ENCODE peak calls at places on chromosomes 12 and 14, in five cellular contexts. One of them, this sample, is unnamed.

GRCh38 chr12:92743026-92743425 is 40.2 kb downstream of the PLEKHG7 start:
- DNase-seq in NCI-H2107: no peak
- DNase-seq in A673: no peak
- DNase-seq in erythroblast: no peak
- DNase-seq in PC-3: no peak
- DNase-seq in this sample: peak; percentile 38

GRCh38 chr14:72615511-72616121 is 278.3 kb downstream of the DPF3 start:
- DNase-seq in NCI-H2107: no peak
- DNase-seq in A673: peak; percentile 29
- DNase-seq in erythroblast: no peak
- DNase-seq in PC-3: peak; percentile 79
- DNase-seq in this sample: no peak

GRCh38 chr14:95345032-95345431 is 25.3 kb upstream of the CLMN start:
- DNase-seq in NCI-H2107: no peak
- DNase-seq in A673: no peak
- DNase-seq in erythroblast: no peak
- DNase-seq in PC-3: no peak
- DNase-seq in this sample: no peak

GRCh38 chr14:99430491-99430890 is 50.2 kb downstream of the SETD3 start:
- DNase-seq in NCI-H2107: no peak
- DNase-seq in A673: no peak
- DNase-seq in erythroblast: no peak
- DNase-seq in PC-3: peak; percentile 10
- DNase-seq in this sample: no peak

GRCh38 chr12:117100851-117101673 is 1.8 kb upstream of the TESC start:
- DNase-seq in NCI-H2107: no peak
- DNase-seq in A673: no peak
- DNase-seq in erythroblast: no peak
- DNase-seq in PC-3: no peak
- DNase-seq in this sample: no peak

GRCh38 chr14:96940009-96940408 is 142.8 kb downstream of the VRK1 start:
- DNase-seq in NCI-H2107: no peak
- DNase-seq in A673: peak; percentile 14
- DNase-seq in erythroblast: no peak
- DNase-seq in PC-3: peak; percentile 30
- DNase-seq in this sample: no peak

GRCh38 chr12:45191239-45191638 is 24.7 kb upstream of the ANO6 start:
- DNase-seq in NCI-H2107: no peak
- DNase-seq in A673: peak; percentile 48
- DNase-seq in erythroblast: no peak
- DNase-seq in PC-3: peak; percentile 26
- DNase-seq in this sample: no peak

GRCh38 chr14:74491952-74492351 is 1.2 kb downstream of the NPC2 start:
- DNase-seq in NCI-H2107: no peak
- DNase-seq in A673: peak; percentile 24
- DNase-seq in erythroblast: peak; percentile 56
- DNase-seq in PC-3: peak; percentile 60
- DNase-seq in this sample: no peak

GRCh38 chr12:26138860-26139259 is 14.0 kb upstream of the BHLHE41 start:
- DNase-seq in NCI-H2107: no peak
- DNase-seq in A673: no peak
- DNase-seq in erythroblast: no peak
- DNase-seq in PC-3: no peak
- DNase-seq in this sample: no peak

GRCh38 chr12:115335594-115335993 is 651.6 kb upstream of the TBX3 start:
- DNase-seq in NCI-H2107: no peak
- DNase-seq in A673: no peak
- DNase-seq in erythroblast: no peak
- DNase-seq in PC-3: no peak
- DNase-seq in this sample: peak; percentile 10

GRCh38 chr12:27198036-27198435 is 46.0 kb upstream of the STK38L start:
- DNase-seq in NCI-H2107: no peak
- DNase-seq in A673: no peak
- DNase-seq in erythroblast: no peak
- DNase-seq in PC-3: no peak
- DNase-seq in this sample: no peak

This sample was measured in gastrocnemius medialis.